ENCODE peak calls at places on chromosome 19, in five cellular contexts. G, T, E, X and R are unnamed samples.

GRCh38 chr19:35211545-35212230 is 16.9 kb downstream of the FAM187B start:
- DNase-seq in X (no peak), T (no peak), G (no peak), E (no peak), R (no peak)

GRCh38 chr19:55585658-55586339 is 5.2 kb upstream of the ZNF579 start:
- DNase-seq in T (peak), E (no peak), X (peak), G (no peak), R (peak)

GRCh38 chr19:15869109-15869555 is 28.7 kb downstream of the CYP4F2 start:
- DNase-seq in G (peak), T (peak), X (peak), E (no peak), R (no peak)

GRCh38 chr19:21321134-21321533 is 8.1 kb downstream of the ZNF708 start:
- DNase-seq in G (no peak), T (no peak), E (no peak), X (no peak), R (no peak)

GRCh38 chr19:56156768-56157167 is 15.7 kb downstream of the ZNF444 start:
- DNase-seq in G (no peak), T (no peak), X (no peak), E (no peak), R (no peak)

GRCh38 chr19:4014541-4015491 is 7.3 kb downstream of the PIAS4 start:
- DNase-seq in X (peak), T (peak), E (no peak), G (no peak), R (no peak)

GRCh38 chr19:35135389-35135909 is 590 bp upstream of the LGI4 start:
- DNase-seq in E (no peak), T (peak), G (peak), X (peak), R (peak)

GRCh38 chr19:43372462-43372861 is 19.0 kb downstream of the CD177 start:
- DNase-seq in E (no peak), T (no peak), X (no peak), G (no peak), R (peak)

GRCh38 chr19:1084024-1084868 is 10.9 kb downstream of the POLR2E start:
- DNase-seq in T (no peak), E (no peak), G (no peak), X (no peak), R (no peak)

GRCh38 chr19:36256853-36257511 is 42.1 kb downstream of the ZNF146 start:
- DNase-seq in G (no peak), E (no peak), T (peak), X (no peak), R (no peak)

GRCh38 chr19:7505682-7506384 is 10.1 kb upstream of the ZNF358 start:
- DNase-seq in G (no peak), T (peak), E (no peak), X (peak), R (no peak)

GRCh38 chr19:4669723-4670480 is at the start of gene MYDGF:
- DNase-seq in X (peak), T (peak), G (peak), E (peak), R (peak)

GRCh38 chr19:1856698-1857603 is 6.4 kb downstream of the KLF16 start:
- DNase-seq in E (no peak), G (peak), X (peak), T (peak), R (peak)

GRCh38 chr19:45883881-45884681 is 1.9 kb downstream of the IRF2BP1 start:
- DNase-seq in G (no peak), E (no peak), X (no peak), T (peak), R (no peak)

GRCh38 chr19:571127-571974 is 1.0 kb upstream of the BSG start:
- DNase-seq in E (peak), G (no peak), T (no peak), X (peak), R (peak)

GRCh38 chr19:14023404-14024235 is 4.3 kb upstream of the RLN3 start:
- DNase-seq in G (peak), E (no peak), X (peak), T (peak), R (peak)

GRCh38 chr19:9848761-9849160 is 13.6 kb downstream of the PIN1 start:
- DNase-seq in G (no peak), X (no peak), E (no peak), T (no peak), R (no peak)

GRCh38 chr19:21084343-21084742 is 2.3 kb downstream of the ZNF714 start:
- DNase-seq in X (no peak), G (no peak), T (no peak), E (peak), R (peak)

GRCh38 chr19:54133312-54133956 is 4.1 kb upstream of the CNOT3 start:
- DNase-seq in X (no peak), E (no peak), G (no peak), T (no peak), R (no peak)

DNA sequence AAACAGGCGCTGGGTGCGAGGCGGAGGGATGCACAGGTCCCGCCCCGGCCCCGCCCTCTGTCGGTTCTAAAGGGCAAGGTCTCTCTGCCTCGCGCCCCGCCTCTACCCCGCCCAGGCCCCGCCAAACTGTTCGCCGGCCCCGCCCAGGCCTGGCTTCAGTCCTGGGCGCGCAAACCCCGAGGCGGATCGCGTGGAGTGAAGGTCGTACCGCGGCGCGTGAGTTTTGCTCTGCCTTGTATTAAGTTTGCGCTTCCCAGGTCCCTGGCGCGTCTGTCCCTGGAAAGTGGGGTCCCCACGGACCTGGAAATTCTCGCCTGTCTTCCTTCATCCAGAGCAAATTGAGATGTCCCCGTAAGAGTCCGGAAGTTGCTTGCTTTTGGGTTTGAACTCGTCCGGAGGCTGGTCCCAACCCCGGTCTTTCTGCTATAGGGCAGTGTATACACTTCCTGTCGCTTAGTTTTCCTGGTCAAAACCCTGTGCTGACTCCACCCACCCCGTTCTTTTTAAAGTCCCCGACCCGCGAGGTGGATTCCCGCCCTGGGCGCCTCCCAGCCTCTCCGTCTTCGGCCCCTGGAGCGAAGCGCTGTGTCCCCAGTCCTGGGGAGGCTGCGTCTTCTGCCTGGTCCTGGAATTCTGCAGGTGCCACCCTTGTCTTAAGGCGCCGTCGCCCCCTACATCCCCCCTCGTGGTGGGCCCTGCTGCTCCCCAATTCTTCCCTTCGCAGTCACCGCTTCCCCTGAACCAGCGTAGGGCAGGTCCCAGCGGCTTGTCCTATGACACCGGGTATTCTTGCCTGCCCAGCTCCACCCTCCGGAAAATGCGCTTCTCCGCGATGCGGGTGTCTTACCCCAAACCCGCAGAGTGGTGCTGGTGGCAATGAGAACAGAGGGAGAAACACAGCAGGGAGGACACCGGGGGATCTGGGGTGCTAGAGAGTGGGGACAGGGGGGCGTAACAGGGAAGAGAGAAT is 8.6 kb downstream of the ZNF808 start:
- DNase-seq in X (no peak), G (no peak), E (peak), T (peak), R (peak)
- TF ChIP-seq CTCF in X (no peak), G (no peak), E (no peak), T (no peak), R (no peak)

GRCh38 chr19:39497850-39498261 is 891 bp upstream of the DLL3 start:
- DNase-seq in T (peak), X (peak), G (no peak), E (no peak), R (peak)
- TF ChIP-seq RCOR1 in T (no peak), X (no peak), G (no peak), E (no peak), R (no peak)

DNA sequence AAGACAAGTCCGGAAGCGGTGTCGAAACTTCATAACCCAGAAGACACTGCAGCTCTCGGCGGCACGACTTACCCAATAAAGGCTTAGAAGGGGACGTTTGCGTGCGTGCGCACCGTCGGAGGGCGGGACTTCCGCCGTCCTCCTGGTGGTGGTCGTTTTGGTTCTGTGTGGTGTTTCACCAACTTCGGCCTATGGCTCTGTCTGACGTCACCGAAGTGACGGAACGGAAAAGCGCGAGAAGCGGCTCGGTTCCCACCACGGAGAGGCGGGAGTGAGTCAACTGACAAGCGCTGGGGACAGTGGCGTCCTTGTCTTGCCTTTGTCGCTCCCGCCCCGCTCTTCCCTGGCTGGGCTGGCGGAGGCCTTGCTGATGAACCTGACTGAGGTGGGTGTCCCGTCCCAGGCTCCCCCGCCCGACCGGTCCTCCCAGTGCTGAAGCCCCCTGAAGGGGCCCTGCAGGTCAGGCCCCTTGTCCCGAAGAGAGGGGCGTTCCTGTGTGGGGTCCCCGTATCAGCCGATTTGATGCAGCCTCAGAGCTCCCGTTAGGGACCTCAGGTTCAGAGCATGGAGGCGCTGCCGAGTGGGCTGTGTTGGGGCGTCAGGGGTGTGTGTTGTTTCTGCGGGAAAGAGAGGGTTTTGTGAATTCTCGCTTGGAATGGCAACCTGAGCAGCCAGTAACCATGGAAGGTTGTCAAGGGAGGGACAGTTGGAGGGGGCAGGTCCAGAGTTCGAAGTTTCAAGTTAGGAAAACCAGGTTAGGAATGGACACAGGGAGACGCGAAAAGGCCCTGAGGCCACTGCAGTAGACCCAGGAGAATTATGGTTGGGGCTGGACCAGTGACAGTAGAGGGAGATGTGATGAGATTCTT is at the start of gene ZNF548:
- DNase-seq in X (peak), E (peak), G (peak), T (peak), R (peak)
- TF ChIP-seq CTCF in X (peak), E (peak), G (no peak), T (peak), R (peak)

DNA sequence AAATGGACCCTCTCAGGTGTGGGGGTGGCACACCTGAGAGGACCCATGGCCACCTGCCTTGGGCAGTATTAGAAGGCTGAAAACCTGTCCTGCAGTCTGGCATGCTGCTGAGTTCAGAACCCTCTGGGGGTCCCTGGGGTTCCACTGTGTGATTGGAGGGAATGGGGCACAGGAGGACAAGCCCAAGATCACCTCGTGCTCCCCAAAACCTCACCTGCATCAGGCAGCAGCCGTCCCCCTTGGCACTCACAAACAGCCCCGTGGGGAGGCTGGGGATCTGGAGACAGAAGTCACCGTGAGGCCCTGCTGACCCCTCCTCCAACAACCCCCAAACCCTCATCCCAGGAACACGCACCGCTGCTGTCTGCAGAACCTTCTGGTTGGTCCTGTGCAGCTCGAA is 14.5 kb downstream of the F2RL3 start:
- DNase-seq in G (no peak), X (no peak), E (no peak), T (no peak), R (no peak)
- TF ChIP-seq RCOR1 in G (no peak), X (no peak), E (no peak), T (no peak), R (no peak)

GRCh38 chr19:40302224-40303011 is 17.3 kb upstream of the AKT2 start:
- DNase-seq in X (no peak), T (no peak), E (no peak), G (no peak), R (no peak)

GRCh38 chr19:40294560-40294959 is 9.4 kb upstream of the AKT2 start:
- DNase-seq in T (no peak), X (no peak), E (no peak), G (no peak), R (no peak)

GRCh38 chr19:40303765-40304164 is 18.6 kb upstream of the AKT2 start:
- DNase-seq in E (no peak), T (no peak), X (no peak), G (no peak), R (no peak)

GRCh38 chr19:40300668-40301067 is 15.5 kb upstream of the AKT2 start:
- DNase-seq in G (no peak), E (no peak), T (no peak), X (no peak), R (no peak)

GRCh38 chr19:40298026-40298425 is 12.9 kb upstream of the AKT2 start:
- DNase-seq in G (no peak), T (no peak), X (no peak), E (no peak), R (no peak)
- TF ChIP-seq CTCF in G (no peak), T (no peak), X (no peak), E (no peak), R (no peak)

DNA sequence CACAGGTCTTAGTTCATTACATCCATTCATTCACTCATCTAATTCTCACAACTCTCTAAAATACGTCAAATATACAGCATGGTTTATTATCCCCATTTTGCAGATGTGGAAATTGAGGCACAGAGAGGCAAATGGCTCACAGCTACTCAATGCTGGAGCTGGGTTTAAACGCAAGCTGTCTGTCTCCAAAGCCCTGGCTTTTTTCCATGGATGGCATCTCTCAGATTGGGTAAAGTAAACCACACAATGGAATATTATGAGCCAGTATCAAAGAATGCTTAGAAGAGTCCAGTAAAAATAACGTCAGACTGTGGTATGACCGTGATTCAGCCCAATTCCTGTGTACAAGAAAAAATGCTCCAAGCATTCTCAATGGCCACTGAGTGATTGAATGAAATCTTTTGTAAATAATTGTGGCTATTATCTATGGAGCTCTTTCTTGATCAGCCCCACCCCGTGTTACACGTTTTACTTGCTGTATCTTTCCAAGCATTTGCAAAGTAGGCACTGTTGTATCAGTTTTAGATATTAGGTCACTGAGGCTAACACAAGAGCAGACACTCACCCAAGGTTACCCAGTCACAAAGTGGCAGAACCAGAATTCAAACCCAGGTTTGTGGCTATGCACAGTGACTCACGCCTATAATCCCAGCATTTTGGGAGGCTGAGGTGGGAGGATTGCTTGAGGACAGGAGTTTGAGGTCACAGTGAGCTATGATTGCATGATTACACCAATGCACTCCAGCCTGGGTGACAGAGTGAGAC is 5.5 kb upstream of the ACP7 start:
- DNase-seq in E (no peak), G (peak), X (no peak), T (no peak), R (peak)
- TF ChIP-seq RCOR1 in E (no peak), G (peak), X (peak), T (no peak), R (peak)

GRCh38 chr19:33022472-33023116 is 42.1 kb downstream of the RHPN2 start:
- DNase-seq in E (no peak), T (no peak), X (no peak), G (no peak), R (no peak)
- TF ChIP-seq CTCF in E (no peak), T (peak), X (peak), G (peak), R (no peak)

GRCh38 chr19:49338691-49339363 is 3.6 kb downstream of the CD37 start:
- DNase-seq in E (no peak), T (peak), X (peak), G (peak), R (no peak)
- TF ChIP-seq RCOR1 in E (no peak), T (no peak), X (no peak), G (no peak), R (no peak)

GRCh38 chr19:48954595-48955307 is at the start of gene BAX:
- DNase-seq in X (peak), G (peak), T (peak), E (peak), R (peak)
- TF ChIP-seq CTCF in X (peak), G (no peak), T (no peak), E (no peak), R (no peak)

GRCh38 chr19:49042177-49042576 is 1.5 kb upstream of the CGB5 start:
- DNase-seq in E (no peak), T (no peak), X (no peak), G (no peak), R (no peak)
- TF ChIP-seq RCOR1 in E (no peak), T (no peak), X (no peak), G (no peak), R (no peak)